ENCODE peak calls at places on chromosomes 5 and 9, in four cellular contexts. C is HepG2, A is SK-N-SH, I is K562. J is an unnamed sample.

GRCh38 chr5:155091063-155091648 is 77.6 kb downstream of the KIF4B start:
- DNase-seq in C (no peak), A (no peak), I (no peak), J (no peak)

GRCh38 chr9:19903076-19903475 is 114.2 kb upstream of the SLC24A2 start:
- DNase-seq in I (no peak), C (no peak), A (no peak), J (no peak)

GRCh38 chr5:150642567-150642927 is 2.1 kb downstream of the SYNPO start:
- DNase-seq in C (peak), I (no peak), A (no peak), J (no peak)

GRCh38 chr9:114031037-114031436 is 47.1 kb downstream of the AMBP start:
- DNase-seq in A (no peak), I (no peak), C (no peak), J (no peak)

GRCh38 chr5:88979244-88979643 is 96.3 kb upstream of the MEF2C start:
- DNase-seq in C (no peak), I (no peak), A (no peak), J (no peak)

GRCh38 chr5:82793808-82794419 is 283.3 kb downstream of the TMEM167A start:
- DNase-seq in I (peak), A (peak), C (peak), J (peak)

GRCh38 chr5:114237766-114238165 is 124.1 kb upstream of the KCNN2 start:
- DNase-seq in I (no peak), A (no peak), C (no peak), J (no peak)

GRCh38 chr5:72248352-72249032 is 71.5 kb downstream of the MRPS27 start:
- DNase-seq in I (peak), A (no peak), C (no peak), J (no peak)

GRCh38 chr5:3929799-3930198 is 334.2 kb downstream of the IRX1 start:
- DNase-seq in A (no peak), I (no peak), C (no peak), J (no peak)

GRCh38 chr5:32116574-32117313 is 57.4 kb downstream of the GOLPH3 start:
- DNase-seq in A (no peak), I (no peak), C (no peak), J (no peak)

GRCh38 chr9:3931996-3932906 is 367.6 kb downstream of the GLIS3 start:
- DNase-seq in I (no peak), A (no peak), C (no peak), J (no peak)

GRCh38 chr5:43815504-43815903 is 212.5 kb downstream of the NNT start:
- DNase-seq in A (no peak), I (no peak), C (no peak), J (no peak)

GRCh38 chr5:4254736-4255135 is 659.1 kb downstream of the IRX1 start:
- DNase-seq in I (no peak), A (no peak), C (no peak), J (no peak)

GRCh38 chr5:54844905-54845566 is 140.4 kb downstream of the ESM1 start:
- DNase-seq in I (no peak), C (peak), A (peak), J (no peak)

GRCh38 chr5:172491481-172491880 is 37.2 kb upstream of the SH3PXD2B start:
- DNase-seq in A (no peak), C (no peak), I (no peak), J (no peak)

GRCh38 chr5:179154346-179154990 is 94.3 kb downstream of the ZNF354C start:
- DNase-seq in I (no peak), C (no peak), A (no peak), J (peak)

GRCh38 chr9:35907732-35908483 is 1.4 kb upstream of the SPAAR start:
- DNase-seq in I (peak), A (peak), C (peak), J (no peak)

GRCh38 chr9:100989731-100990130 is 38.8 kb upstream of the PLPPR1 start:
- DNase-seq in A (no peak), I (no peak), C (no peak), J (no peak)

GRCh38 chr9:100992632-100993031 is 35.9 kb upstream of the PLPPR1 start:
- DNase-seq in C (no peak), I (no peak), A (no peak), J (no peak)

DNA sequence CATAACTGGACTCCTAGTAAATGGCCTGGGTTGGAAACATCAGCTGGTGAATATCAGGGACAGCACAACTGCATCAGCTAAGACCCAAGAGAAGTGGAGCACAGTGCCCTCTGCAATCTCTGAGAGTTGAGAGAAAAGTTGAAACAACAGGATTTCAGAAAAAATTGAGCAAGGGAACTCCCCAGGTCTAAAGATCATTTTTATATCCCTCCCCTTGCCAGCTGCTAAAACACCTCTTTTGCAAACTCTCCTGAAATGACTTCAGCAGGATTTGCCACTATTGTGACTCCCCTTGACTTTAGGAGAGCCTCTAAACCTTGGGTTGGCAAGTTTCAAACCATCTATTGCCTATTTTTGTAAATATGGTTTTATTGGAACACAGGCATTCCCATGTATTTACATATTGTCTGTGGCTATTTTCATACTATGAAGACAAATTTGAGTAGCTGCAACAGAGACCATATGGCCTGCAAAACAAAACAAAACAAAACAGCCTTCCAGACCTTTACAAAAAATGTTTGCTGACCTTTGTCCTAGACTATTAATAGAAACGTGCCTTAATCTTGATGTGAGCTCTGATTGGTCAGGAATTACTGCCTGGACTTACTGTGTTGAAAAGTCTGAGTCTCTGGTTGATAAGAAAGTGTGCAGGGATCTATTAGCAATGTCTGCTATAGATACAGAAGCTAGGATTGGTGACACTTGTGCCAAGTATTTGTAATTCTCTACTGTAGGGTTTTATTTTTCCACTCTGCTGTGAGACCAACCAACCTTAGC is 37.7 kb upstream of the PLPPR1 start:
- DNase-seq in C (no peak), I (no peak), A (no peak), J (no peak)
- TF ChIP-seq USF2 in C (no peak), I (no peak), A (no peak), J (no peak)

GRCh38 chr5:122839731-122840130 is 5.7 kb upstream of the SNX24 start:
- DNase-seq in I (no peak), C (no peak), A (no peak), J (no peak)
- TF ChIP-seq FOXJ3 in I (no peak), C (no peak), A (no peak), J (no peak)

GRCh38 chr9:68844623-68845612 is 139.9 kb downstream of the PIP5K1B start:
- DNase-seq in C (peak), A (peak), I (peak), J (peak)
- TF ChIP-seq USF2 in C (no peak), A (no peak), I (no peak), J (no peak)

GRCh38 chr5:33892419-33893151 is 795 bp upstream of the ADAMTS12 start:
- DNase-seq in I (no peak), A (no peak), C (peak), J (no peak)

GRCh38 chr5:33891731-33892418 is at the start of gene ADAMTS12:
- DNase-seq in I (peak), A (peak), C (no peak), J (peak)

GRCh38 chr5:33888582-33888981 is 3.2 kb downstream of the ADAMTS12 start:
- DNase-seq in A (no peak), I (no peak), C (no peak), J (no peak)

GRCh38 chr5:33890147-33890546 is 1.6 kb downstream of the ADAMTS12 start:
- DNase-seq in I (no peak), C (peak), A (no peak), J (no peak)

DNA sequence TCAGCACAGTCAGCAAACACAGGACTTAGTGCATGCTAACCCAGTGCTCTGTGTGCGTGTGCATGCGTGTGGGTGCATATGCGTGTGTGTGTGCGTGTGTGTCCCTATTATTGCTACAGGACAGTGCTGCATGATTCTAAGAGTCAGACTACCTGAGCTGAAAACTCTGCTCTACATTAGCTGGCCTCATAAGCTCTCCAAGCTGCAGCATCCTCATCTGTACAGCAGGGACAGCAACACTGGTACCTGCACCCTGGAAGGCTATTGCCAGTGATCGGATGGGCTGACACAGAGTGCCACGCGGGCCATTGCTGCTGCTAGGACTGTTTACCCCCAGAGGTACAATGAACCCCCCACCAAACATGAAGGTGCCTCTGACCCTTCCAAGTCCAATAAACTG is 1.2 kb downstream of the ADAMTS12 start:
- DNase-seq in A (no peak), I (no peak), C (no peak), J (peak)
- TF ChIP-seq FOXJ3 in A (no peak), I (no peak), C (no peak), J (no peak)

GRCh38 chr5:67238191-67238590 is 41.6 kb upstream of the CD180 start:
- DNase-seq in A (no peak), C (no peak), I (no peak), J (no peak)

GRCh38 chr5:67235399-67236110 is 39.0 kb upstream of the CD180 start:
- DNase-seq in C (peak), A (no peak), I (no peak), J (no peak)

GRCh38 chr5:67233075-67233474 is 36.5 kb upstream of the CD180 start:
- DNase-seq in A (no peak), I (no peak), C (no peak), J (no peak)

DNA sequence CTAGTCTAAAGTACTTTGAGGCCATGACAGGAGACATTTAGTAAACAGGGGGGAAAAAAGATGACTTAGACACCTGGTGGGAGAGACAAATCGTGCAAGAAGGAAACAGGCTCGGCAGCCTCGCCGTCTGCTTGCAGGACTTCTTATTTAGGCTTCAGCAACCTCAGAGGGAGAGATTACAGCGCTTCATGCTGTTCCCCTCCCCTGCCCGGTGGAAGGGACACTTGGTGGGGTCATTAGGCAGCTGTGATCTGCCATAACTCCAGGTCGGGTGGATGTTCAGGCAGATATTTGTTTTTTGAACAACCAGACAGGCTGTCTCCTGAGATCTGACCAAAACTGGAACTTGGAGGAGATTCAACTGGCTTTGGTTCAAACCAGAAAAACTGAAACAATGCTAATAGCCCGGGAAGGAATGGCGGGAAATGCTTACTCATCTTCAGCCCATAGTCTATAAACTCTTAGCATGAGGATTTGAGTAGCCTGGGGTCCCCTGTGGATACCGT is 38.1 kb upstream of the CD180 start:
- DNase-seq in I (no peak), C (peak), A (no peak), J (no peak)
- TF ChIP-seq USF2 in I (no peak), C (no peak), A (no peak), J (no peak)

DNA sequence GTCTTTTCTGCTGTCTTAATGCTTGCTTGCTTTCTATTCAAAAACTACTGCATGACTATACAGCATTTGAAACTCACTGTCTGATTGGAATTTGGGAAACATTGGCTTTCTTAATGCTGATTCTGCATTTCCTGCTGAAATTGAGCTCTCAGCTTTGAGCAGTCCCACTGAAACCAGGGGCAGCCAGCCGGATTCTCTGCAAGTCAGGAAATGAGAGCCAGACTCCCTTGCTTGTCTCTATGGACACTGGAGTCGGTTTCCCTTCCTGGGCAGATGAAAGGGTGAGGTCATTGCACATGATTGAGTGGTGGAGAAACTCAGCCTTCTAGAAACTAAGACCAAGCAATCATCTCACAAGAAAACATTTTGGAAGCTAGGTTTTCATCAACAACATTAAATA is 119.7 kb upstream of the SPATA31C2 start:
- DNase-seq in C (no peak), I (no peak), A (no peak), J (no peak)
- TF ChIP-seq FOXJ3 in C (no peak), I (no peak), A (no peak), J (no peak)

GRCh38 chr9:134040176-134040565 is 14.9 kb downstream of the BRD3OS start:
- DNase-seq in A (no peak), C (no peak), I (no peak), J (no peak)
- TF ChIP-seq USF2 in A (no peak), C (no peak), I (no peak), J (no peak)

DNA sequence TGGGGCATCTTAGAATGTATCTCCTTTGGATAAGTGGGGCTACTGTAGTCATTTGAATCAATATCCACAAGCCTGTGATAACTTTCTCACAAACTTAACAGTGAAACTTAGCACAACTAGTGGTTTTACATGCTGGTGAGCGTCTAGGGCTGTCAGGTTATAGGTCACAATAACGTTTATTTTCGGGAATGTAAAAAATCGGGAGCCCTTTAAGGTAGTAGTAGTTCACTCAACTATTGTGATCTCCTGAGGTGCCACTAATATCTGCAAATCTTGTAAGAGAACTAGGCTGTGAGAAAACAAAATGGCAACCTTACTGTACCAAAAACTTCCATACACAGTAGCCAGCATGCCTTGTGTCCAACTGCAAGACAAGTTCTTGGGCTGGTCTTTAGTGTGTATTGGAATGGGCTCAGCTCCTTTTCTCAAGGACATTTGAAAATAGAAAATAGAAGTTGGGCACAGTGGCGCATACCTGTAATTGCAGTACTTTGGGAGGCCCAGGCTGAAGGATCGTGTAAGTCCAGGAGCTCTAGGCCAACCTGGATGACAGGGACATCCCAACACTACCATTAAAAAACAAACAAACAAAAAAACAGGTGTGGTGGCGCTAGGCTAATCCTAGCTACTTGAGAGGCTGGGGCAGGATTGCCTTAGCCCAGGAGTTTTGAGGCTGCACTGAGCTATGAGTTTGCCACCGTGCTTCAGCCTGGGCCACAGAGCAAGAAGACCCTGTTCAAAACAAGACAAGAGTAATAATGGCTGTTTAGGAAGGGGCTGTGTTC is 5.2 kb upstream of the PKN3 start:
- DNase-seq in C (no peak), A (no peak), I (no peak), J (no peak)
- TF ChIP-seq FOXJ3 in C (no peak), A (no peak), I (no peak), J (no peak)

GRCh38 chr9:80082213-80082612 is 510.4 kb downstream of the TLE4 start:
- DNase-seq in C (no peak), I (no peak), A (no peak), J (no peak)

GRCh38 chr9:80085668-80086067 is 513.9 kb downstream of the TLE4 start:
- DNase-seq in A (no peak), I (no peak), C (no peak), J (no peak)

GRCh38 chr9:80086822-80087345 is 515.1 kb downstream of the TLE4 start:
- DNase-seq in I (no peak), C (no peak), A (no peak), J (no peak)

GRCh38 chr9:80090317-80090716 is 518.6 kb downstream of the TLE4 start:
- DNase-seq in C (no peak), A (no peak), I (no peak), J (no peak)

GRCh38 chr9:80086386-80086785 is 514.6 kb downstream of the TLE4 start:
- DNase-seq in I (no peak), A (no peak), C (no peak), J (no peak)
- TF ChIP-seq USF2 in I (no peak), A (no peak), C (no peak), J (no peak)